ENCODE peak calls at places on chromosome 13, in eight cellular contexts. E is T-helper 2 cell, B is Calu3, O is amniotic stem cell, F is tibial artery, N is NCI-H2029 treated with DMSO at 0.1 percent for 48 hours, Y is HT1080, M is HEK293T. T is an unnamed sample.

GRCh38 chr13:31088826-31089420 is 72.8 kb downstream of the HSPH1 start:
- DNase-seq in E (no peak), B (no peak), O (no peak), F (no peak), N (no peak), Y (no peak), M (no peak), T (no peak)

GRCh38 chr13:60933638-60934037 is 482.0 kb downstream of the PCDH20 start:
- DNase-seq in E (no peak), B (no peak), O (no peak), F (no peak), N (no peak), Y (peak), M (no peak), T (no peak)

GRCh38 chr13:45989607-45990006 is 62.9 kb downstream of the ZC3H13 start:
- DNase-seq in E (no peak), B (no peak), O (no peak), F (no peak), N (no peak), Y (no peak), M (no peak), T (no peak)

GRCh38 chr13:27691207-27691606 is 69.5 kb downstream of the POLR1D start:
- DNase-seq in E (no peak), B (no peak), O (no peak), F (no peak), N (no peak), Y (no peak), M (no peak), T (no peak)

GRCh38 chr13:72959643-72960042 is 99.2 kb upstream of the KLF5 start:
- DNase-seq in E (no peak), B (no peak), O (no peak), F (no peak), N (no peak), Y (no peak), M (no peak), T (no peak)

GRCh38 chr13:112444001-112444311 is 67.8 kb downstream of the SPACA7 start:
- DNase-seq in E (peak), B (peak), O (no peak), F (peak), N (no peak), Y (peak), M (peak), T (peak)

GRCh38 chr13:98606296-98606695 is 29.4 kb upstream of the STK24 start:
- DNase-seq in E (no peak), B (no peak), O (no peak), F (no peak), N (no peak), Y (no peak), M (no peak), T (no peak)

GRCh38 chr13:98397221-98397620 is 179.7 kb downstream of the STK24 start:
- DNase-seq in E (no peak), B (no peak), O (no peak), F (no peak), N (no peak), Y (no peak), M (no peak), T (no peak)

GRCh38 chr13:72186730-72187422 is 319.9 kb upstream of the DACH1 start:
- DNase-seq in E (no peak), B (no peak), O (no peak), F (no peak), N (no peak), Y (no peak), M (no peak), T (no peak)

GRCh38 chr13:107563099-107563925 is 652.0 kb downstream of the LIG4 start:
- DNase-seq in E (no peak), B (no peak), O (no peak), F (no peak), N (no peak), Y (no peak), M (no peak), T (no peak)

GRCh38 chr13:40388617-40389016 is 277.8 kb downstream of the FOXO1 start:
- DNase-seq in E (peak), B (no peak), O (no peak), F (no peak), N (no peak), Y (peak), M (no peak), T (peak)

GRCh38 chr13:105035092-105035491 is 1500.4 kb downstream of the EFNB2 start:
- DNase-seq in E (no peak), B (no peak), O (no peak), F (no peak), N (no peak), Y (no peak), M (no peak), T (no peak)

GRCh38 chr13:45809810-45810394 is 41.7 kb downstream of the SIAH3 start:
- DNase-seq in E (peak), B (no peak), O (no peak), F (no peak), N (no peak), Y (no peak), M (no peak), T (no peak)

GRCh38 chr13:21181671-21182070 is 5.2 kb downstream of the MRPL57 start:
- DNase-seq in E (no peak), B (no peak), O (no peak), F (no peak), N (no peak), Y (no peak), M (no peak), T (no peak)

GRCh38 chr13:24348797-24349515 is 39.6 kb downstream of the C1QTNF9 start:
- DNase-seq in E (no peak), B (peak), O (no peak), F (no peak), N (peak), Y (peak), M (no peak), T (no peak)

GRCh38 chr13:27960362-27961226 is 8.5 kb downstream of the CDX2 start:
- DNase-seq in E (peak), B (peak), O (no peak), F (no peak), N (no peak), Y (peak), M (no peak), T (no peak)

GRCh38 chr13:29969286-29969685 is 118.9 kb upstream of the UBL3 start:
- DNase-seq in E (no peak), B (no peak), O (peak), F (no peak), N (no peak), Y (peak), M (no peak), T (no peak)

GRCh38 chr13:113367771-113368170 is 3.8 kb upstream of the GRTP1 start:
- DNase-seq in E (no peak), B (no peak), O (no peak), F (peak), N (no peak), Y (no peak), M (no peak), T (no peak)

GRCh38 chr13:60398438-60398891 is 1.4 kb downstream of the TDRD3 start:
- DNase-seq in E (peak), B (no peak), O (no peak), F (no peak), N (no peak), Y (no peak), M (no peak), T (no peak)

GRCh38 chr13:95494082-95494681 is 58.3 kb upstream of the CLDN10 start:
- DNase-seq in E (peak), B (peak), O (peak), F (no peak), N (peak), Y (peak), M (peak), T (peak)